ENCODE peak calls at places on chromosomes 16 and 17, in four cellular contexts. One of them, this sample, is unnamed.

GRCh38 chr17:67440311-67441051 is 63.4 kb downstream of the PITPNC1 start:
- DNase-seq in right lobe of liver: no peak
- DNase-seq in GM06990: no peak
- DNase-seq in neural progenitor cell: no peak
- DNase-seq in this sample: no peak

GRCh38 chr17:32936894-32937500 is 9.0 kb downstream of the TMEM98 start:
- DNase-seq in right lobe of liver: peak; percentile 58
- DNase-seq in GM06990: peak; percentile 42
- DNase-seq in neural progenitor cell: peak; percentile 94
- DNase-seq in this sample: no peak

GRCh38 chr16:51971184-51971583 is 575.8 kb downstream of the TOX3 start:
- DNase-seq in right lobe of liver: no peak
- DNase-seq in GM06990: no peak
- DNase-seq in neural progenitor cell: peak; percentile 55
- DNase-seq in this sample: no peak

GRCh38 chr17:73211745-73212144 is 18.9 kb downstream of the COG1 start:
- DNase-seq in right lobe of liver: no peak
- DNase-seq in GM06990: no peak
- DNase-seq in neural progenitor cell: no peak
- DNase-seq in this sample: no peak

GRCh38 chr17:28667870-28668269 is 5.9 kb downstream of the SUPT6H start:
- DNase-seq in right lobe of liver: no peak
- DNase-seq in GM06990: no peak
- DNase-seq in neural progenitor cell: no peak
- DNase-seq in this sample: no peak

GRCh38 chr16:25256821-25257503 is 683 bp downstream of the ZKSCAN2 start:
- DNase-seq in right lobe of liver: no peak
- DNase-seq in GM06990: no peak
- DNase-seq in neural progenitor cell: peak; percentile 45
- DNase-seq in this sample: no peak

GRCh38 chr17:70767102-70767701 is 597.9 kb downstream of the KCNJ2 start:
- DNase-seq in right lobe of liver: no peak
- DNase-seq in GM06990: no peak
- DNase-seq in neural progenitor cell: peak; percentile 53
- DNase-seq in this sample: no peak

GRCh38 chr16:86220552-86220951 is 289.8 kb upstream of the FOXF1 start:
- DNase-seq in right lobe of liver: no peak
- DNase-seq in GM06990: no peak
- DNase-seq in neural progenitor cell: no peak
- DNase-seq in this sample: no peak

GRCh38 chr16:14485131-14485551 is 144.9 kb downstream of the PARN start:
- DNase-seq in right lobe of liver: no peak
- DNase-seq in GM06990: no peak
- DNase-seq in neural progenitor cell: no peak
- DNase-seq in this sample: no peak

GRCh38 chr16:4319454-4319853 is 3.6 kb downstream of the GLIS2 start:
- DNase-seq in right lobe of liver: peak; percentile 24
- DNase-seq in GM06990: peak; percentile 63
- DNase-seq in neural progenitor cell: no peak
- DNase-seq in this sample: no peak

GRCh38 chr16:35431829-35432663 is 1972.6 kb downstream of the TP53TG3F start:
- DNase-seq in right lobe of liver: no peak
- DNase-seq in GM06990: no peak
- DNase-seq in neural progenitor cell: no peak
- DNase-seq in this sample: peak; percentile 48
- TF ChIP-seq CTCF in right lobe of liver: peak; percentile 69
- TF ChIP-seq CTCF in GM06990: peak; percentile 75
- TF ChIP-seq CTCF in neural progenitor cell: peak; percentile 42
- TF ChIP-seq CTCF in this sample: peak; percentile 45

DNA sequence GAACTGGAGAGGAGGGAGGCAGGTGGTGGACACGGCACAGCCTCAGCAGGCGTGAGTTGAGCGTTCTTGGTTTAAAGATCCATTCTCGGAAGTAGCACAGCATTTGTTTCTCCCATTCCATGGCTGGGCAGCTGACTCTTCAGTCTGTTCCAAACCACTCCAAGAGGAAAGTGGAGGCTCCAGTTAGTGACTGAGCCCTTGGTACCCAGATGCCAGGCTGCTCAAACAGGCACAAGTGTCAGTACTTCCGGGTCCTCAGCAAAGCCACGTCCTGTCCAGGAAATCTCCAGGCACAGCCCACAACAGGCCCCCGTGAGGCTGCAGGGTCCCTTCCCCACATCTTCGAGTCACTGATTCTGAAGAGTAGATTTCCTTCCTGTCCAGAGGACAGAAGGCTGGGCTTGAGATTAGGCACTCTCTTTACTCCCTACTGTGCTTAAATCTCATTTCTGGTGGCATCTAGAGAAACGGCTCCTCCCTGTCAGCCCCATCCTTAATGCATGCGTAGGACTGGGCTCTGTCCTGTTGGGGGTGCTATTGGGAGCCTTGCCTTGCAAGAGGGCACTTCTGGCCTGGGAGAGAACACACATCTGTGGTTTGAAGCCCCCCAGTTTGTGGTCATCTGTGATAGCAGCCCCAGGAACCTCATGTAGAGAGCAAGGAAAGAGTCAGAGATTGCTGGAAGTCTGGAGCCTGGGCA is 39.7 kb upstream of the NAT9 start:
- DNase-seq in right lobe of liver: no peak
- DNase-seq in GM06990: no peak
- DNase-seq in neural progenitor cell: peak; percentile 80
- DNase-seq in this sample: no peak
- TF ChIP-seq CTCF in right lobe of liver: no peak
- TF ChIP-seq CTCF in GM06990: peak; percentile 7
- TF ChIP-seq CTCF in neural progenitor cell: peak; percentile 71
- TF ChIP-seq CTCF in this sample: peak; percentile 41

GRCh38 chr17:82933006-82933310 is 93.1 kb upstream of the ZNF750 start:
- DNase-seq in right lobe of liver: peak; percentile 19
- DNase-seq in GM06990: no peak
- DNase-seq in neural progenitor cell: no peak
- DNase-seq in this sample: peak; percentile 77

GRCh38 chr17:82932146-82933005 is 92.6 kb upstream of the ZNF750 start:
- DNase-seq in right lobe of liver: peak; percentile 11
- DNase-seq in GM06990: no peak
- DNase-seq in neural progenitor cell: no peak
- DNase-seq in this sample: peak; percentile 41

GRCh38 chr17:82931696-82932060 is 91.9 kb upstream of the ZNF750 start:
- DNase-seq in right lobe of liver: peak; percentile 27
- DNase-seq in GM06990: no peak
- DNase-seq in neural progenitor cell: no peak
- DNase-seq in this sample: no peak

GRCh38 chr17:82935944-82936767 is 96.3 kb upstream of the ZNF750 start:
- DNase-seq in right lobe of liver: peak; percentile 9
- DNase-seq in GM06990: no peak
- DNase-seq in neural progenitor cell: peak; percentile 63
- DNase-seq in this sample: peak; percentile 51

DNA sequence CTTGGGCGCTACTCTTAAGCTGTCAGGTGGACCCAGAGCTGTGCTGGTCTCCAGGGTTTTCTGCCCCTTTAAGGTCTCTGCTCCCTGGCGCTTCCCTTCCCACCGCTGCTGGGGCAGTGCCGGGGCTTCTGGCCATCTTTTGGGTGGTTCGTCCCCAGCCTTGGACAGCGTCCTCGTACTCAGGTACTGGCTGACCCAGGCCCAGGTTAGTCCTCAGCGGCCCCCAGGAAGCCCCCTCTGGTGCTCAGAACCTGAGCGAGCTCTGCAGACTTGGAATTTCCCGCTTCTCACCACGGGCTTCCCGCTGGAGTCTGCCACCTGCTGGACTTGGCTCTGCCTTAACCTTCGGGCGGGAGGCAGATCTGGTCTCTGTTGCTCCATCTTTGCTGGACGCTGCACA is 94.1 kb upstream of the ZNF750 start:
- DNase-seq in right lobe of liver: peak; percentile 15
- DNase-seq in GM06990: no peak
- DNase-seq in neural progenitor cell: no peak
- DNase-seq in this sample: peak; percentile 70
- TF ChIP-seq CTCF in right lobe of liver: no peak
- TF ChIP-seq CTCF in GM06990: no peak
- TF ChIP-seq CTCF in neural progenitor cell: no peak
- TF ChIP-seq CTCF in this sample: peak; percentile 35

GRCh38 chr16:71540-72341 is 690 bp downstream of the RHBDF1 start:
- DNase-seq in right lobe of liver: no peak
- DNase-seq in GM06990: no peak
- DNase-seq in neural progenitor cell: peak; percentile 79
- DNase-seq in this sample: no peak
- TF ChIP-seq CTCF in right lobe of liver: no peak
- TF ChIP-seq CTCF in GM06990: no peak
- TF ChIP-seq CTCF in neural progenitor cell: no peak
- TF ChIP-seq CTCF in this sample: peak; percentile 45

DNA sequence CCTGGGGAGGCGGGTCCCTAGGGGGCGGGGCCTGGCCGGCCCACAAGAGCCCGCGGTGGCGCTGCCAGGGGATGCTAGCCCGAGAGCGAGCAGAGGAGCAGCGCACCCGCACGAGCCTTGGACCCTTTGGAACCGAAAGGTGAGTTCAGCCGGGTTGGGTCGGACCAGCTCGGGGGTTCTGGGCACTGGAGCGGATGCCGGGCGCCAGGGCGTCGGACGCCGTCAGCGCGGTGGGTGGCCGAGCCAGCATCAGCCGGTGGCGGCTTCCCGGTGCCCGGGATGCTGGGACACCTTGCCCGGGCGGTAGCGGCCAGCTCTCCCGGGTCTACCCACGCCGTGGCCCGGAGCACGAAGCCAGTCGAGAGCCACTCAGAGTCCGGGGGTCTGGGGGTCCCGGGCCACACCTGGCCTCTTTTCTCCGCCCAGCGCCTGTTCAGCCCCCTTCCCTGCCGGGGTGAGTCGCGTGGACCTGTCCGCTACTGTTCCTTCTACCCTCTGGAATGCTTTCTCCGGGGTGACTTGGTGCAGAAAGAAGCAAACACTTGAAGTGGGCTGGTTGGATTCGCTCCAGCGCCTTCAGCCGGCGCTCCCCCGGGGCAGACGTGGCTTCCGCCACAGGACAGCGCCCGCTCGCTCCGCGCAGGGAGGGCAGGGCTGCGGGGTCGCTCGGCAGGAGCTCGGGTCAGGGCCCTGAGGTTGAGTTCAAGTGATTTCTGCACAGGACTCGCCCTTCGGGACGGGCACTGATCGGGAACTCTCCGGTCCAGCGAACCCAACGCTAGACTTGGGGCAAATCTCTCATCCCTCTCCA is at the start of gene SCNN1G:
- DNase-seq in right lobe of liver: no peak
- DNase-seq in GM06990: peak; percentile 33
- DNase-seq in neural progenitor cell: peak; percentile 55
- DNase-seq in this sample: no peak
- TF ChIP-seq CTCF in right lobe of liver: peak; percentile 33
- TF ChIP-seq CTCF in GM06990: no peak
- TF ChIP-seq CTCF in neural progenitor cell: peak; percentile 22
- TF ChIP-seq CTCF in this sample: peak; percentile 76

DNA sequence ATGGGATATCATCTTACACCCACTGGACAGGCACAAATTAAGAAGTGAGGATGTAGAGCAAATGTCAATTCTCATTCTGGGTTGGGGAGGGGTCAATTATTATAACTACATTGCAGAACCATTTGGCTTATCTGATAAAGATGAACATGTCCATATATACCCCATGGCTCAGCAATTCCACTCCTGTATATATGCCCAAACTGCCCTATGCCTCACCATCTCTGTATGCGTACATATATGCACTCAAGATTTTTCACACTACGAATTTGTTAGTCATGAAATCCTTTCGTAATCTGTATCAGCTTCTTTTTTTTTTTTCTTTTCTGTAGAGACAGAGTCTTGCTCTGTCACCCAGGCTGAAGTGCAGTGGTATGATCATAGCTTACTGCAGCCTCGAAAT is 20.8 kb upstream of the CNEP1R1 start:
- DNase-seq in right lobe of liver: no peak
- DNase-seq in GM06990: no peak
- DNase-seq in neural progenitor cell: no peak
- DNase-seq in this sample: no peak
- TF ChIP-seq CTCF in right lobe of liver: no peak
- TF ChIP-seq CTCF in GM06990: no peak
- TF ChIP-seq CTCF in neural progenitor cell: no peak
- TF ChIP-seq CTCF in this sample: no peak

GRCh38 chr16:9479008-9479407 is 387.6 kb downstream of the HAPSTR1 start:
- DNase-seq in right lobe of liver: no peak
- DNase-seq in GM06990: no peak
- DNase-seq in neural progenitor cell: no peak
- DNase-seq in this sample: no peak
- TF ChIP-seq CTCF in right lobe of liver: peak; percentile 39
- TF ChIP-seq CTCF in GM06990: no peak
- TF ChIP-seq CTCF in neural progenitor cell: no peak
- TF ChIP-seq CTCF in this sample: no peak

GRCh38 chr17:31286587-31286986 is 10.5 kb downstream of the OMG start:
- DNase-seq in right lobe of liver: no peak
- DNase-seq in GM06990: no peak
- DNase-seq in neural progenitor cell: no peak
- DNase-seq in this sample: no peak
- TF ChIP-seq CTCF in right lobe of liver: no peak
- TF ChIP-seq CTCF in GM06990: no peak
- TF ChIP-seq CTCF in neural progenitor cell: no peak
- TF ChIP-seq CTCF in this sample: no peak

DNA sequence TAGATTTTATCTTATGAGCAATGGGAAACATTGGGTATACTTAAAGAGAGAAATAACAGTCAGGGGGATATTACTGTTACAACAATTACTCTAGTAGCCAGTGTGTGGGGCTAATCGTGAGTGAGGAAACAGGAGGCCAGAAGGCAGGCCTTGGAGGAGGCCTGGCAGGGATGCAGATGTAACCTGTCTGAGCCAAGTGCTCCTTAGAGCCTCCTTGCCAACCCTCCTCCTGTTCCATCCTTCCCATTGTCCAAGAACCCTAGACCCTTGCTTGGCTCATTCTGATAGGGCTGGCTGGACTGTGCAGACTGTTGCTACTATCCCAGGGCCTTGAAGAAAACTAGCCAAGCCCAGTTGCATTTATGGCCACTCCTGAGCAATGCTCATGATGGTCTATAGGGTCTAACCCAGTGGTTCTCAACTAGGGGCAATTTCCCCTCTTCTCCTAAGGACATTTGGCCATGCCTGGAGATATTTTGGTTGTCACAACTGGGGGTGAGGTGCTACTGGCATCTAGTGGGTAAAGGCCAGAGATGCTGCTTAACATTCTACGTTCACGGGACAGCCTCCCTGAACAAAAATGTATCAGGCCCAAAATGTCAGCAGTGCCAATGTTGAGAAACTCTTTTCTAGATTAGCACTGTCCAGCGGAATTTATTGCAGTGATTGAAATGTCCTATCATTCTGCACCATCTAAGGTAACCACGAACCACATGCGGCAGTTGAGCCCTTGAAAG is 24.4 kb upstream of the WSCD1 start:
- DNase-seq in right lobe of liver: no peak
- DNase-seq in GM06990: no peak
- DNase-seq in neural progenitor cell: no peak
- DNase-seq in this sample: no peak
- TF ChIP-seq CTCF in right lobe of liver: no peak
- TF ChIP-seq CTCF in GM06990: no peak
- TF ChIP-seq CTCF in neural progenitor cell: peak; percentile 33
- TF ChIP-seq CTCF in this sample: peak; percentile 43

GRCh38 chr16:27426423-27427408 is 24.7 kb downstream of the IL21R start:
- DNase-seq in right lobe of liver: no peak
- DNase-seq in GM06990: peak; percentile 82
- DNase-seq in neural progenitor cell: no peak
- DNase-seq in this sample: peak; percentile 66
- TF ChIP-seq CTCF in right lobe of liver: no peak
- TF ChIP-seq CTCF in GM06990: peak; percentile 22
- TF ChIP-seq CTCF in neural progenitor cell: peak; percentile 3
- TF ChIP-seq CTCF in this sample: no peak

This sample was measured in chondrocyte.